ENCODE peak calls at places on chromosomes 3 and 15, in nine cellular contexts. C is ovary, B is GM12892, F is A549, M is IMR-90, O is gastrocnemius medialis, K is breast epithelium, A is body of pancreas, E is K562. Z is an unnamed sample.

GRCh38 chr3:149813367-149814281 is 609 bp downstream of the RNF13 start:
- DNase-seq in C (peak), B (no peak), F (peak), M (peak), O (peak), K (no peak), A (peak), E (peak), Z (no peak)

GRCh38 chr15:68489426-68489825 is 57.5 kb upstream of the ITGA11 start:
- DNase-seq in C (no peak), B (no peak), F (no peak), M (no peak), O (no peak), K (no peak), A (no peak), E (no peak), Z (no peak)

GRCh38 chr3:70000563-70001081 is 1.1 kb downstream of the SAMMSON start:
- DNase-seq in C (no peak), B (no peak), F (peak), M (peak), O (no peak), K (no peak), A (no peak), E (peak), Z (no peak)

GRCh38 chr3:127817331-127817821 is 4.9 kb downstream of the MGLL start:
- DNase-seq in C (no peak), B (no peak), F (peak), M (peak), O (peak), K (no peak), A (no peak), E (no peak), Z (no peak)

GRCh38 chr15:80890341-80890972 is 99.2 kb downstream of the MESD start:
- DNase-seq in C (no peak), B (no peak), F (no peak), M (peak), O (no peak), K (no peak), A (no peak), E (no peak), Z (no peak)

GRCh38 chr3:159765860-159766294 is 222.8 kb upstream of the IL12A start:
- DNase-seq in C (no peak), B (no peak), F (no peak), M (no peak), O (no peak), K (no peak), A (no peak), E (no peak), Z (no peak)

GRCh38 chr15:72784233-72784876 is 797 bp upstream of the ADPGK start:
- DNase-seq in C (peak), B (no peak), F (peak), M (peak), O (peak), K (no peak), A (no peak), E (peak), Z (no peak)

GRCh38 chr15:92881570-92881837 is 18.6 kb upstream of the CHD2 start:
- DNase-seq in C (no peak), B (no peak), F (no peak), M (no peak), O (no peak), K (no peak), A (no peak), E (no peak), Z (no peak)

GRCh38 chr3:37163262-37164020 is 10.9 kb downstream of the LRRFIP2 start:
- DNase-seq in C (no peak), B (no peak), F (no peak), M (peak), O (no peak), K (no peak), A (no peak), E (no peak), Z (no peak)

GRCh38 chr3:39141211-39141995 is 12.0 kb downstream of the CSRNP1 start:
- DNase-seq in C (peak), B (no peak), F (no peak), M (peak), O (peak), K (peak), A (peak), E (peak), Z (peak)

GRCh38 chr15:93241696-93242585 is 152.9 kb upstream of the RGMA start:
- DNase-seq in C (no peak), B (no peak), F (no peak), M (no peak), O (no peak), K (no peak), A (no peak), E (no peak), Z (no peak)

GRCh38 chr3:103794656-103795055 is 1359.8 kb downstream of the ZPLD1 start:
- DNase-seq in C (no peak), B (no peak), F (no peak), M (no peak), O (no peak), K (no peak), A (no peak), E (no peak), Z (no peak)

GRCh38 chr3:184085389-184085852 is 11.4 kb upstream of the HTR3E start:
- DNase-seq in C (no peak), B (no peak), F (peak), M (peak), O (no peak), K (no peak), A (no peak), E (peak), Z (no peak)

GRCh38 chr3:41364736-41365135 is 165.4 kb downstream of the CTNNB1 start:
- DNase-seq in C (no peak), B (no peak), F (no peak), M (no peak), O (no peak), K (no peak), A (no peak), E (no peak), Z (no peak)

GRCh38 chr3:88418219-88418618 is 268.5 kb downstream of the C3orf38 start:
- DNase-seq in C (no peak), B (no peak), F (no peak), M (no peak), O (no peak), K (no peak), A (no peak), E (no peak), Z (no peak)

GRCh38 chr3:14473411-14473891 is 66.7 kb downstream of the GRIP2 start:
- DNase-seq in C (peak), B (no peak), F (no peak), M (no peak), O (no peak), K (no peak), A (no peak), E (no peak), Z (no peak)

GRCh38 chr3:148974726-148975125 is 16.6 kb upstream of the GYG1 start:
- DNase-seq in C (no peak), B (no peak), F (no peak), M (peak), O (no peak), K (no peak), A (no peak), E (no peak), Z (no peak)

GRCh38 chr3:58697552-58697951 is 31.0 kb upstream of the FAM3D start:
- DNase-seq in C (no peak), B (no peak), F (no peak), M (no peak), O (no peak), K (no peak), A (no peak), E (no peak), Z (no peak)

GRCh38 chr3:131669590-131669989 is 166.8 kb upstream of the MRPL3 start:
- DNase-seq in C (no peak), B (no peak), F (no peak), M (no peak), O (no peak), K (no peak), A (no peak), E (no peak), Z (no peak)

GRCh38 chr3:159882784-159883779 is 105.6 kb upstream of the IL12A start:
- DNase-seq in C (no peak), B (no peak), F (no peak), M (peak), O (peak), K (no peak), A (no peak), E (no peak), Z (no peak)

GRCh38 chr3:42159706-42160472 is 68.7 kb downstream of the TRAK1 start:
- DNase-seq in C (no peak), B (peak), F (peak), M (no peak), O (no peak), K (peak), A (peak), E (peak), Z (peak)

GRCh38 chr3:153513236-153513635 is 351.2 kb downstream of the RAP2B start:
- DNase-seq in C (no peak), B (no peak), F (peak), M (no peak), O (no peak), K (no peak), A (no peak), E (peak), Z (no peak)

GRCh38 chr15:91866971-91867372 is 13.5 kb downstream of the SLCO3A1 start:
- DNase-seq in C (peak), B (no peak), F (no peak), M (no peak), O (peak), K (no peak), A (no peak), E (no peak), Z (no peak)

GRCh38 chr15:71743861-71744382 is 66.4 kb upstream of the NR2E3 start:
- DNase-seq in C (peak), B (no peak), F (peak), M (peak), O (no peak), K (no peak), A (peak), E (peak), Z (peak)

GRCh38 chr15:41258706-41259471 is 27.8 kb downstream of the CHP1 start:
- DNase-seq in C (no peak), B (no peak), F (peak), M (peak), O (no peak), K (no peak), A (peak), E (peak), Z (peak)

GRCh38 chr3:129461022-129461421 is 21.0 kb downstream of the IFT122 start:
- DNase-seq in C (no peak), B (no peak), F (no peak), M (peak), O (no peak), K (no peak), A (no peak), E (peak), Z (no peak)

GRCh38 chr3:37466660-37467359 is 292.4 kb upstream of the LRRFIP2 start:
- DNase-seq in C (no peak), B (no peak), F (no peak), M (no peak), O (no peak), K (no peak), A (no peak), E (no peak), Z (no peak)

GRCh38 chr3:183809209-183809608 is 16.2 kb downstream of the MAP6D1 start:
- DNase-seq in C (no peak), B (no peak), F (no peak), M (no peak), O (no peak), K (no peak), A (peak), E (no peak), Z (no peak)

GRCh38 chr3:71447803-71448202 is 135.7 kb downstream of the FOXP1 start:
- DNase-seq in C (no peak), B (no peak), F (no peak), M (peak), O (no peak), K (no peak), A (no peak), E (no peak), Z (no peak)

GRCh38 chr3:66469220-66469640 is 31.6 kb downstream of the LRIG1 start:
- DNase-seq in C (no peak), B (no peak), F (no peak), M (peak), O (no peak), K (no peak), A (no peak), E (no peak), Z (no peak)

GRCh38 chr3:61524933-61525332 is 36.4 kb upstream of the PTPRG start:
- DNase-seq in C (no peak), B (no peak), F (no peak), M (no peak), O (no peak), K (no peak), A (no peak), E (no peak), Z (no peak)

GRCh38 chr3:8970971-8971589 is 7.8 kb upstream of the RAD18 start:
- DNase-seq in C (peak), B (no peak), F (peak), M (peak), O (peak), K (peak), A (peak), E (peak), Z (peak)

GRCh38 chr3:54188176-54188791 is 65.9 kb downstream of the CACNA2D3 start:
- DNase-seq in C (peak), B (peak), F (peak), M (peak), O (peak), K (no peak), A (peak), E (peak), Z (peak)

GRCh38 chr3:41682996-41683395 is 278.9 kb downstream of the ULK4 start:
- DNase-seq in C (no peak), B (no peak), F (no peak), M (peak), O (no peak), K (no peak), A (no peak), E (no peak), Z (no peak)

GRCh38 chr15:32706704-32707103 is 11.1 kb upstream of the GREM1 start:
- DNase-seq in C (no peak), B (no peak), F (no peak), M (no peak), O (no peak), K (no peak), A (no peak), E (no peak), Z (no peak)

GRCh38 chr3:107745354-107745753 is 222.6 kb downstream of the BBX start:
- DNase-seq in C (no peak), B (no peak), F (no peak), M (no peak), O (no peak), K (no peak), A (no peak), E (no peak), Z (no peak)

DNA sequence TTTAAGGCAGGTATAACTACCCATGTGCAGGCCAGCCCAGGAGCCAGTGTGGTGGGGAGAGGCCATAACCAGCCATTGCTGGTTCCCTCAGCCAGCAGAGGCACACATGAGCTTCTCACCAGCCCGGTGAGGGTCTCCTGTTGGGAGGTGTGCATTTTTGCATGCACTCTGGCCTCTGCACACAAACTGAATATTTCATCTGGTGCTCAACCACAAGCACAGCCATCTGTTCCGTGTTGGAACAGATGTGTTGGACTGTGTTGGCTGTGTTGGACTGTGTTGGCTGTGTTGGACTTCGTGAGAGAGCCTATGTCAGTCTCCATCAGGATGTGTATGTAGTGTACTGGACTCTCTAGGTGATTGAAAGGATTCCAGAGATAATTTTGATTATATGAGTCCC is 67.2 kb downstream of the RPL39L start:
- DNase-seq in C (no peak), B (no peak), F (no peak), M (no peak), O (no peak), K (no peak), A (no peak), E (no peak), Z (no peak)
- TF ChIP-seq POLR2A in C (no peak), B (no peak), F (no peak), M (no peak), O (no peak), K (no peak), A (no peak), E (no peak), Z (no peak)

GRCh38 chr15:75651810-75652543 is 4.3 kb downstream of the SNX33 start:
- DNase-seq in C (no peak), B (no peak), F (no peak), M (no peak), O (no peak), K (no peak), A (no peak), E (no peak), Z (no peak)

GRCh38 chr15:75649045-75649761 is 1.5 kb downstream of the SNX33 start:
- DNase-seq in C (no peak), B (no peak), F (no peak), M (no peak), O (no peak), K (no peak), A (no peak), E (no peak), Z (no peak)

GRCh38 chr15:75649848-75650247 is 2.1 kb downstream of the SNX33 start:
- DNase-seq in C (no peak), B (no peak), F (no peak), M (no peak), O (no peak), K (no peak), A (no peak), E (no peak), Z (no peak)

GRCh38 chr15:75653347-75653913 is 5.7 kb downstream of the SNX33 start:
- DNase-seq in C (no peak), B (no peak), F (no peak), M (no peak), O (no peak), K (no peak), A (no peak), E (no peak), Z (no peak)

GRCh38 chr15:75650908-75651809 is 3.4 kb downstream of the SNX33 start:
- DNase-seq in C (peak), B (no peak), F (no peak), M (no peak), O (no peak), K (no peak), A (peak), E (peak), Z (peak)
- TF ChIP-seq POLR2A in C (no peak), B (no peak), F (no peak), M (no peak), O (no peak), K (no peak), A (peak), E (no peak), Z (no peak)

GRCh38 chr3:125214738-125215137 is 2.2 kb upstream of the SLC12A8 start:
- DNase-seq in C (no peak), B (no peak), F (no peak), M (no peak), O (no peak), K (no peak), A (no peak), E (no peak), Z (no peak)

GRCh38 chr3:125213946-125214542 is 1.5 kb upstream of the SLC12A8 start:
- DNase-seq in C (no peak), B (no peak), F (no peak), M (peak), O (no peak), K (no peak), A (no peak), E (no peak), Z (no peak)

GRCh38 chr3:125212509-125213372 is at the start of gene SLC12A8:
- DNase-seq in C (no peak), B (no peak), F (no peak), M (no peak), O (no peak), K (no peak), A (peak), E (no peak), Z (peak)

GRCh38 chr3:125211523-125212095 is 939 bp downstream of the SLC12A8 start:
- DNase-seq in C (no peak), B (no peak), F (no peak), M (no peak), O (no peak), K (no peak), A (no peak), E (no peak), Z (no peak)

DNA sequence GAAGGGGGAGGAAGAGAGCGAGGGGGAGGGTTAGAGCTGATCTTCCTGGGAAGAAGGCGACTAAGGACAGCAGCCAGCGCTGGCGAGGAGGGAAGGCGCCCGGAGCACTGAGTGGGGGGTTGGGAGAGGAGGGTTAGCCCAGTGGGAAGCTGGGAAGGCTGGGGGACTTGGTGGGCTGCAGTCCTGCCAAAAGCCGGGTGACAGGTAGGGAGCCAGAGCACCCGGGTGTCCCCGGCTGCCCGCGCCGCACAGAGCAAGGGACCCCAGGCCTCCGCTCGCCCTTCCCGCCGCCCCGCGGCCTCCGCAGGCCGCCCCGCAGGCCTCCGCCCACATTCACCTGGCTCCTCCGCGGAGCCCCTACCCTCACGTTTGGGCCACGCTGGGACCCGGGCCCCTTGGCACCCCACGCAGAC is 446 bp downstream of the SLC12A8 start:
- DNase-seq in C (no peak), B (no peak), F (no peak), M (no peak), O (no peak), K (no peak), A (peak), E (no peak), Z (no peak)
- TF ChIP-seq POLR2A in C (no peak), B (no peak), F (no peak), M (no peak), O (no peak), K (no peak), A (no peak), E (no peak), Z (no peak)

GRCh38 chr3:172132159-172132586 is 92.8 kb downstream of the FNDC3B start:
- DNase-seq in C (no peak), B (no peak), F (no peak), M (no peak), O (no peak), K (no peak), A (no peak), E (no peak), Z (no peak)
- TF ChIP-seq POLR2A in C (no peak), B (no peak), F (no peak), M (no peak), O (no peak), K (no peak), A (no peak), E (no peak), Z (no peak)

GRCh38 chr15:84981711-84982300 is at the start of gene PDE8A:
- DNase-seq in C (no peak), B (peak), F (peak), M (peak), O (no peak), K (no peak), A (peak), E (peak), Z (peak)
- TF ChIP-seq POLR2A in C (no peak), B (no peak), F (peak), M (peak), O (no peak), K (no peak), A (no peak), E (no peak), Z (no peak)

DNA sequence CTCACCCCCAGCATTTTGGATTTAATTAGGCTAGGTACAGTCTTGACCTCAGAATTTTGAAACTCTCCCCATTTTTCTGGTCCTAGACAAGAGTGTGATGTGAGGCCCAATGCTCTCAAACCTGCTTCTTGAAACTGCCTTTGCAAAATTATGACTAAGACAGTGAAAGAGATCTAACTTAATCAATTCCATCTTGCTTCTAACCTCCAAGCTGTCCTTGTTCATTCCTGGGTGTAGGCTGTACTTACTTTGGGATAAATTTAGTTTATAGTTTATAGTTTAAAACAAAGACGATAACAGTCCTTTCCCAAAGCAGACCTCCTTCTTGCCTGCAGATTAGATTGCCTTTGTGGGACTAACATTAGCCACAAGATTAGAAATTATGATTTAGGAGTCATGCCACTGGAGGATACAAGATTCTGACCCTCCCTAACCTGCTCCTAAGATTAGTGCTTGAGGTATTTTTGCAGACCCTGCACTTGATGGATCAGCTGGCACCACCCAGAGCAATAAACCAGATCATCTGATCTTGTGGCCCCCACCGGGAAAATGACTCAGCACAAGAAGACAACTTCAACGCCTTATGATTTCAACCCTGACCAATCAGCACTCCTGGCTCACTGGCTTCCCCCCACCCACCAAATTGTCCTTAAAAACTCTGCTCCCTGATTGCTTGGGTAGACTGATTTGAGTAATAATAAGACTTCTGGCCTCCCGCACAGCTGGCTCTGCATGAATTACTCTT is 59.6 kb downstream of the CD200R1L start:
- DNase-seq in C (no peak), B (no peak), F (no peak), M (no peak), O (no peak), K (no peak), A (no peak), E (no peak), Z (no peak)
- TF ChIP-seq POLR2A in C (no peak), B (no peak), F (no peak), M (no peak), O (no peak), K (no peak), A (no peak), E (no peak), Z (no peak)

Z was measured in stomach.